ENCODE peak calls at places on chromosomes 13 and 19, in six cellular contexts. One of them, this sample, is unnamed.

GRCh38 chr13:114111577-114111976 is 20.8 kb downstream of the RASA3 start:
- DNase-seq in body of pancreas: no peak
- DNase-seq in CD4-positive, alpha-beta memory T cell: no peak
- DNase-seq in breast epithelium: no peak
- DNase-seq in mesendoderm: no peak
- DNase-seq in CD8-positive, alpha-beta T cell: no peak
- DNase-seq in this sample: no peak

GRCh38 chr19:3683866-3684816 is 16.1 kb downstream of the PIP5K1C start:
- DNase-seq in mesendoderm: peak; percentile 89
- DNase-seq in CD4-positive, alpha-beta memory T cell: no peak
- DNase-seq in body of pancreas: no peak
- DNase-seq in breast epithelium: no peak
- DNase-seq in CD8-positive, alpha-beta T cell: no peak
- DNase-seq in this sample: no peak

GRCh38 chr19:7346488-7346971 is 2.2 kb upstream of the ARHGEF18 start:
- DNase-seq in CD8-positive, alpha-beta T cell: no peak
- DNase-seq in CD4-positive, alpha-beta memory T cell: no peak
- DNase-seq in breast epithelium: no peak
- DNase-seq in body of pancreas: no peak
- DNase-seq in mesendoderm: no peak
- DNase-seq in this sample: peak; percentile 47

GRCh38 chr13:48110930-48111721 is 16.2 kb upstream of the MED4 start:
- DNase-seq in CD4-positive, alpha-beta memory T cell: no peak
- DNase-seq in CD8-positive, alpha-beta T cell: no peak
- DNase-seq in mesendoderm: peak; percentile 31
- DNase-seq in breast epithelium: peak; percentile 56
- DNase-seq in body of pancreas: peak; percentile 10
- DNase-seq in this sample: no peak

GRCh38 chr13:112897603-112897955 is 71.4 kb upstream of the MCF2L start:
- DNase-seq in CD8-positive, alpha-beta T cell: no peak
- DNase-seq in body of pancreas: peak; percentile 3
- DNase-seq in CD4-positive, alpha-beta memory T cell: no peak
- DNase-seq in breast epithelium: no peak
- DNase-seq in mesendoderm: no peak
- DNase-seq in this sample: no peak

GRCh38 chr13:59468396-59468795 is 695.3 kb downstream of the DIAPH3 start:
- DNase-seq in CD8-positive, alpha-beta T cell: no peak
- DNase-seq in CD4-positive, alpha-beta memory T cell: no peak
- DNase-seq in body of pancreas: no peak
- DNase-seq in breast epithelium: no peak
- DNase-seq in mesendoderm: no peak
- DNase-seq in this sample: no peak

GRCh38 chr19:42091300-42092266 is 15.6 kb downstream of the ZNF574 start:
- DNase-seq in mesendoderm: no peak
- DNase-seq in body of pancreas: no peak
- DNase-seq in CD4-positive, alpha-beta memory T cell: no peak
- DNase-seq in breast epithelium: no peak
- DNase-seq in CD8-positive, alpha-beta T cell: no peak
- DNase-seq in this sample: peak; percentile 64

GRCh38 chr13:106561551-106562170 is 6.3 kb downstream of the ARGLU1 start:
- DNase-seq in mesendoderm: peak; percentile 30
- DNase-seq in CD8-positive, alpha-beta T cell: peak; percentile 23
- DNase-seq in breast epithelium: no peak
- DNase-seq in body of pancreas: peak; percentile 21
- DNase-seq in CD4-positive, alpha-beta memory T cell: peak; percentile 9
- DNase-seq in this sample: no peak

GRCh38 chr13:77507931-77508776 is 27.4 kb upstream of the SCEL start:
- DNase-seq in breast epithelium: no peak
- DNase-seq in body of pancreas: no peak
- DNase-seq in mesendoderm: no peak
- DNase-seq in CD8-positive, alpha-beta T cell: no peak
- DNase-seq in CD4-positive, alpha-beta memory T cell: no peak
- DNase-seq in this sample: no peak

GRCh38 chr13:99314640-99315176 is 7.5 kb upstream of the GPR183 start:
- DNase-seq in CD8-positive, alpha-beta T cell: peak; percentile 42
- DNase-seq in mesendoderm: no peak
- DNase-seq in breast epithelium: no peak
- DNase-seq in CD4-positive, alpha-beta memory T cell: peak; percentile 83
- DNase-seq in body of pancreas: no peak
- DNase-seq in this sample: peak; percentile 70

GRCh38 chr13:86085890-86086289 is 286.7 kb upstream of the SLITRK6 start:
- DNase-seq in CD8-positive, alpha-beta T cell: no peak
- DNase-seq in body of pancreas: no peak
- DNase-seq in breast epithelium: no peak
- DNase-seq in CD4-positive, alpha-beta memory T cell: no peak
- DNase-seq in mesendoderm: no peak
- DNase-seq in this sample: no peak

GRCh38 chr19:3970313-3970807 is 539 bp downstream of the DAPK3 start:
- DNase-seq in mesendoderm: no peak
- DNase-seq in body of pancreas: no peak
- DNase-seq in breast epithelium: no peak
- DNase-seq in CD8-positive, alpha-beta T cell: no peak
- DNase-seq in CD4-positive, alpha-beta memory T cell: no peak
- DNase-seq in this sample: no peak

GRCh38 chr19:20664917-20665781 is 3.8 kb upstream of the ZNF626 start:
- DNase-seq in breast epithelium: no peak
- DNase-seq in CD8-positive, alpha-beta T cell: no peak
- DNase-seq in mesendoderm: peak; percentile 62
- DNase-seq in CD4-positive, alpha-beta memory T cell: no peak
- DNase-seq in body of pancreas: peak; percentile 52
- DNase-seq in this sample: no peak

GRCh38 chr19:42529248-42529764 is 1.0 kb upstream of the CEACAM1 start:
- DNase-seq in CD4-positive, alpha-beta memory T cell: peak; percentile 64
- DNase-seq in CD8-positive, alpha-beta T cell: peak; percentile 68
- DNase-seq in body of pancreas: peak; percentile 79
- DNase-seq in breast epithelium: peak; percentile 71
- DNase-seq in mesendoderm: peak; percentile 82
- DNase-seq in this sample: peak; percentile 91

GRCh38 chr13:51625555-51626345 is 41.5 kb downstream of the WDFY2 start:
- DNase-seq in mesendoderm: no peak
- DNase-seq in breast epithelium: no peak
- DNase-seq in CD8-positive, alpha-beta T cell: no peak
- DNase-seq in body of pancreas: peak; percentile 67
- DNase-seq in CD4-positive, alpha-beta memory T cell: no peak
- DNase-seq in this sample: no peak

GRCh38 chr19:4208385-4209094 is 20.8 kb upstream of the EBI3 start:
- DNase-seq in body of pancreas: no peak
- DNase-seq in breast epithelium: no peak
- DNase-seq in mesendoderm: peak; percentile 83
- DNase-seq in CD4-positive, alpha-beta memory T cell: no peak
- DNase-seq in CD8-positive, alpha-beta T cell: no peak
- DNase-seq in this sample: peak; percentile 65

GRCh38 chr19:1725100-1726064 is 27.9 kb upstream of the ONECUT3 start:
- DNase-seq in breast epithelium: no peak
- DNase-seq in body of pancreas: peak; percentile 79
- DNase-seq in mesendoderm: peak; percentile 83
- DNase-seq in CD8-positive, alpha-beta T cell: no peak
- DNase-seq in CD4-positive, alpha-beta memory T cell: no peak
- DNase-seq in this sample: peak; percentile 62

GRCh38 chr13:111911754-111912452 is 155.0 kb upstream of the SOX1 start:
- DNase-seq in CD8-positive, alpha-beta T cell: no peak
- DNase-seq in CD4-positive, alpha-beta memory T cell: no peak
- DNase-seq in mesendoderm: no peak
- DNase-seq in body of pancreas: no peak
- DNase-seq in breast epithelium: peak; percentile 7
- DNase-seq in this sample: peak; percentile 13

GRCh38 chr13:42355841-42356575 is 84.1 kb downstream of the AKAP11 start:
- DNase-seq in CD8-positive, alpha-beta T cell: no peak
- DNase-seq in CD4-positive, alpha-beta memory T cell: no peak
- DNase-seq in body of pancreas: no peak
- DNase-seq in mesendoderm: no peak
- DNase-seq in breast epithelium: no peak
- DNase-seq in this sample: no peak

GRCh38 chr13:49606747-49607648 is 21.3 kb upstream of the ARL11 start:
- DNase-seq in breast epithelium: peak; percentile 85
- DNase-seq in mesendoderm: peak; percentile 88
- DNase-seq in CD8-positive, alpha-beta T cell: peak; percentile 78
- DNase-seq in body of pancreas: peak; percentile 93
- DNase-seq in CD4-positive, alpha-beta memory T cell: peak; percentile 76
- DNase-seq in this sample: peak; percentile 96

GRCh38 chr13:93981578-93981977 is 497.9 kb downstream of the DCT start:
- DNase-seq in CD4-positive, alpha-beta memory T cell: no peak
- DNase-seq in breast epithelium: no peak
- DNase-seq in body of pancreas: no peak
- DNase-seq in mesendoderm: no peak
- DNase-seq in CD8-positive, alpha-beta T cell: no peak
- DNase-seq in this sample: no peak

GRCh38 chr13:30685320-30685859 is 50.0 kb upstream of the ALOX5AP start:
- DNase-seq in CD8-positive, alpha-beta T cell: no peak
- DNase-seq in body of pancreas: no peak
- DNase-seq in breast epithelium: no peak
- DNase-seq in CD4-positive, alpha-beta memory T cell: no peak
- DNase-seq in mesendoderm: no peak
- DNase-seq in this sample: no peak

GRCh38 chr19:49701271-49701786 is 10.4 kb downstream of the CPT1C start:
- DNase-seq in mesendoderm: no peak
- DNase-seq in breast epithelium: no peak
- DNase-seq in CD8-positive, alpha-beta T cell: no peak
- DNase-seq in body of pancreas: no peak
- DNase-seq in CD4-positive, alpha-beta memory T cell: no peak
- DNase-seq in this sample: no peak

GRCh38 chr19:19417618-19418270 is 12.3 kb downstream of the GATAD2A start:
- DNase-seq in breast epithelium: no peak
- DNase-seq in body of pancreas: no peak
- DNase-seq in mesendoderm: no peak
- DNase-seq in CD4-positive, alpha-beta memory T cell: no peak
- DNase-seq in CD8-positive, alpha-beta T cell: no peak
- DNase-seq in this sample: no peak

GRCh38 chr13:94708031-94708571 is 4.2 kb downstream of the SOX21 start:
- DNase-seq in breast epithelium: no peak
- DNase-seq in mesendoderm: peak; percentile 75
- DNase-seq in body of pancreas: no peak
- DNase-seq in CD8-positive, alpha-beta T cell: no peak
- DNase-seq in CD4-positive, alpha-beta memory T cell: no peak
- DNase-seq in this sample: no peak

GRCh38 chr19:41089955-41090354 is 1.7 kb downstream of the CYP2A13 start:
- DNase-seq in CD4-positive, alpha-beta memory T cell: peak; percentile 1
- DNase-seq in mesendoderm: peak; percentile 31
- DNase-seq in body of pancreas: no peak
- DNase-seq in breast epithelium: no peak
- DNase-seq in CD8-positive, alpha-beta T cell: no peak
- DNase-seq in this sample: no peak
- H3K27me3 ChIP-seq in CD4-positive, alpha-beta memory T cell: peaks cover 6% of the 10 kb centered on the region
- H3K27me3 ChIP-seq in mesendoderm: peaks cover 3% of the 10 kb centered on the region
- H3K27me3 ChIP-seq in body of pancreas: no peaks in the 10 kb centered on the region
- H3K27me3 ChIP-seq in breast epithelium: no peaks in the 10 kb centered on the region
- H3K27me3 ChIP-seq in CD8-positive, alpha-beta T cell: peaks cover 5% of the 10 kb centered on the region
- H3K27me3 ChIP-seq in this sample: no peaks in the 10 kb centered on the region

GRCh38 chr19:17932485-17933338 is at the start of gene CCDC124:
- DNase-seq in CD8-positive, alpha-beta T cell: peak; percentile 91
- DNase-seq in breast epithelium: peak; percentile 88
- DNase-seq in mesendoderm: peak; percentile 96
- DNase-seq in body of pancreas: peak; percentile 91
- DNase-seq in CD4-positive, alpha-beta memory T cell: peak; percentile 95
- DNase-seq in this sample: peak; percentile 95

GRCh38 chr19:17937371-17937900 is 4.6 kb downstream of the CCDC124 start:
- DNase-seq in body of pancreas: no peak
- DNase-seq in mesendoderm: no peak
- DNase-seq in CD8-positive, alpha-beta T cell: no peak
- DNase-seq in breast epithelium: no peak
- DNase-seq in CD4-positive, alpha-beta memory T cell: no peak
- DNase-seq in this sample: no peak

GRCh38 chr19:17931532-17932191 is 1.2 kb upstream of the CCDC124 start:
- DNase-seq in CD8-positive, alpha-beta T cell: no peak
- DNase-seq in CD4-positive, alpha-beta memory T cell: no peak
- DNase-seq in breast epithelium: no peak
- DNase-seq in mesendoderm: peak; percentile 89
- DNase-seq in body of pancreas: no peak
- DNase-seq in this sample: no peak

GRCh38 chr19:17936379-17936778 is 3.6 kb downstream of the CCDC124 start:
- DNase-seq in mesendoderm: no peak
- DNase-seq in breast epithelium: no peak
- DNase-seq in CD4-positive, alpha-beta memory T cell: no peak
- DNase-seq in body of pancreas: no peak
- DNase-seq in CD8-positive, alpha-beta T cell: no peak
- DNase-seq in this sample: no peak

GRCh38 chr19:17933414-17934129 is 757 bp downstream of the CCDC124 start:
- DNase-seq in CD4-positive, alpha-beta memory T cell: no peak
- DNase-seq in body of pancreas: no peak
- DNase-seq in CD8-positive, alpha-beta T cell: no peak
- DNase-seq in mesendoderm: no peak
- DNase-seq in breast epithelium: no peak
- DNase-seq in this sample: no peak
- H3K27ac ChIP-seq in CD4-positive, alpha-beta memory T cell: peak overlapping the region; percentile 96
- H3K27ac ChIP-seq in body of pancreas: no peak overlapping the region
- H3K27ac ChIP-seq in CD8-positive, alpha-beta T cell: peak overlapping the region; percentile 75
- H3K27ac ChIP-seq in mesendoderm: no peak overlapping the region
- H3K27ac ChIP-seq in breast epithelium: peak overlapping the region; percentile 93
- H3K27ac ChIP-seq in this sample: peak overlapping the region; percentile 86

GRCh38 chr13:40615619-40616018 is 50.8 kb downstream of the FOXO1 start:
- DNase-seq in CD8-positive, alpha-beta T cell: no peak
- DNase-seq in breast epithelium: no peak
- DNase-seq in body of pancreas: no peak
- DNase-seq in CD4-positive, alpha-beta memory T cell: no peak
- DNase-seq in mesendoderm: no peak
- DNase-seq in this sample: no peak

GRCh38 chr13:40611635-40612422 is 54.6 kb downstream of the FOXO1 start:
- DNase-seq in mesendoderm: peak; percentile 42
- DNase-seq in CD8-positive, alpha-beta T cell: no peak
- DNase-seq in breast epithelium: no peak
- DNase-seq in body of pancreas: no peak
- DNase-seq in CD4-positive, alpha-beta memory T cell: no peak
- DNase-seq in this sample: no peak

GRCh38 chr13:40611004-40611403 is 55.4 kb downstream of the FOXO1 start:
- DNase-seq in body of pancreas: no peak
- DNase-seq in breast epithelium: no peak
- DNase-seq in CD4-positive, alpha-beta memory T cell: no peak
- DNase-seq in CD8-positive, alpha-beta T cell: no peak
- DNase-seq in mesendoderm: no peak
- DNase-seq in this sample: no peak

GRCh38 chr13:40613192-40613818 is 53.1 kb downstream of the FOXO1 start:
- DNase-seq in CD8-positive, alpha-beta T cell: peak; percentile 60
- DNase-seq in body of pancreas: peak; percentile 62
- DNase-seq in breast epithelium: no peak
- DNase-seq in CD4-positive, alpha-beta memory T cell: peak; percentile 84
- DNase-seq in mesendoderm: no peak
- DNase-seq in this sample: no peak

DNA sequence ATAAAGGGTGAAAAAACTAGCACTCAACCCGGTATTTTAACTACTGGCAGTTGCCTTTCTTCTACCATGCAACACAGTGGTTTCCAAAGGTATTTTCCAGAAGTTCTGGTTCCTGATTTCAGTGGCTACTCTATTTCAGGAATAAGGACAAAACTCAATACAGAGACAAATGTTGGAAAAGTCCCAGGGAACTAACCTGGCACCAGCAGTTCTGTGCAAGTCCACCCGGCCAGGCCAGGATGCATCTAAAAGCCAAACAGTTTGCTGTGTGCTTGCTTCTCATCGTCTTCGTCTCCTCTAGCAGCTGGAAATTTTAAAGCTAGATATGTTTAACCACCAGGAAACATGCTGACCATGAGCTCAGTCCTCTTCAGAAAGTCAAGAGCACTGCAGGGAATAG is 52.5 kb downstream of the FOXO1 start:
- DNase-seq in body of pancreas: peak; percentile 47
- DNase-seq in breast epithelium: no peak
- DNase-seq in mesendoderm: no peak
- DNase-seq in CD4-positive, alpha-beta memory T cell: no peak
- DNase-seq in CD8-positive, alpha-beta T cell: no peak
- DNase-seq in this sample: no peak
- H3K27me3 ChIP-seq in body of pancreas: no peaks in the 10 kb centered on the region
- H3K27me3 ChIP-seq in breast epithelium: no peaks in the 10 kb centered on the region
- H3K27me3 ChIP-seq in mesendoderm: no peaks in the 10 kb centered on the region
- H3K27me3 ChIP-seq in CD4-positive, alpha-beta memory T cell: no peaks in the 10 kb centered on the region
- H3K27me3 ChIP-seq in CD8-positive, alpha-beta T cell: no peaks in the 10 kb centered on the region
- H3K27me3 ChIP-seq in this sample: no peaks in the 10 kb centered on the region

GRCh38 chr13:110294146-110294545 is 12.8 kb downstream of the COL4A1 start:
- DNase-seq in CD8-positive, alpha-beta T cell: no peak
- DNase-seq in body of pancreas: no peak
- DNase-seq in mesendoderm: no peak
- DNase-seq in breast epithelium: no peak
- DNase-seq in CD4-positive, alpha-beta memory T cell: no peak
- DNase-seq in this sample: no peak
- H3K27ac ChIP-seq in CD8-positive, alpha-beta T cell: no peak overlapping the region
- H3K27ac ChIP-seq in body of pancreas: no peak overlapping the region
- H3K27ac ChIP-seq in mesendoderm: no peak overlapping the region
- H3K27ac ChIP-seq in breast epithelium: no peak overlapping the region
- H3K27ac ChIP-seq in CD4-positive, alpha-beta memory T cell: no peak overlapping the region
- H3K27ac ChIP-seq in this sample: no peak overlapping the region

This sample was measured in Peyer's patch.